ENCODE peak calls at places on chromosomes 1 and 21, in ten cellular contexts. One of them, this sample, is unnamed.

GRCh38 chr1:177959793-177960515 is 9.9 kb downstream of the SEC16B start:
- DNase-seq in upper lobe of right lung: no peak
- DNase-seq in left ventricle myocardium inferior: no peak
- DNase-seq in adrenal gland: peak
- DNase-seq in sigmoid colon: no peak
- DNase-seq in stomach: no peak
- DNase-seq in coronary artery: no peak
- DNase-seq in brain microvascular endothelial cell: peak
- DNase-seq in CD8-positive, alpha-beta T cell: no peak
- DNase-seq in pancreas: no peak
- DNase-seq in this sample: no peak

GRCh38 chr1:197343663-197344273 is 75.7 kb downstream of the CRB1 start:
- DNase-seq in upper lobe of right lung: no peak
- DNase-seq in left ventricle myocardium inferior: no peak
- DNase-seq in adrenal gland: peak
- DNase-seq in sigmoid colon: no peak
- DNase-seq in stomach: no peak
- DNase-seq in coronary artery: no peak
- DNase-seq in brain microvascular endothelial cell: no peak
- DNase-seq in CD8-positive, alpha-beta T cell: no peak
- DNase-seq in pancreas: no peak
- DNase-seq in this sample: no peak

GRCh38 chr21:34557261-34557660 is 45.3 kb upstream of the KCNE1 start:
- DNase-seq in upper lobe of right lung: no peak
- DNase-seq in left ventricle myocardium inferior: no peak
- DNase-seq in adrenal gland: no peak
- DNase-seq in sigmoid colon: no peak
- DNase-seq in stomach: no peak
- DNase-seq in coronary artery: no peak
- DNase-seq in brain microvascular endothelial cell: no peak
- DNase-seq in CD8-positive, alpha-beta T cell: no peak
- DNase-seq in pancreas: no peak
- DNase-seq in this sample: no peak

GRCh38 chr1:14113841-14114567 is 414.0 kb downstream of the PRDM2 start:
- DNase-seq in upper lobe of right lung: peak
- DNase-seq in left ventricle myocardium inferior: peak
- DNase-seq in adrenal gland: peak
- DNase-seq in sigmoid colon: peak
- DNase-seq in stomach: no peak
- DNase-seq in coronary artery: no peak
- DNase-seq in brain microvascular endothelial cell: no peak
- DNase-seq in CD8-positive, alpha-beta T cell: no peak
- DNase-seq in pancreas: no peak
- DNase-seq in this sample: peak

GRCh38 chr21:46066843-46067331 is 31.0 kb upstream of the COL6A2 start:
- DNase-seq in upper lobe of right lung: peak
- DNase-seq in left ventricle myocardium inferior: peak
- DNase-seq in adrenal gland: no peak
- DNase-seq in sigmoid colon: peak
- DNase-seq in stomach: peak
- DNase-seq in coronary artery: peak
- DNase-seq in brain microvascular endothelial cell: no peak
- DNase-seq in CD8-positive, alpha-beta T cell: peak
- DNase-seq in pancreas: no peak
- DNase-seq in this sample: no peak

GRCh38 chr1:75125161-75125681 is 9.0 kb upstream of the LHX8 start:
- DNase-seq in upper lobe of right lung: no peak
- DNase-seq in left ventricle myocardium inferior: no peak
- DNase-seq in adrenal gland: no peak
- DNase-seq in sigmoid colon: peak
- DNase-seq in stomach: no peak
- DNase-seq in coronary artery: no peak
- DNase-seq in brain microvascular endothelial cell: no peak
- DNase-seq in CD8-positive, alpha-beta T cell: no peak
- DNase-seq in pancreas: peak
- DNase-seq in this sample: no peak

GRCh38 chr1:212669600-212669999 is 30.0 kb downstream of the BATF3 start:
- DNase-seq in upper lobe of right lung: no peak
- DNase-seq in left ventricle myocardium inferior: no peak
- DNase-seq in adrenal gland: no peak
- DNase-seq in sigmoid colon: no peak
- DNase-seq in stomach: no peak
- DNase-seq in coronary artery: peak
- DNase-seq in brain microvascular endothelial cell: no peak
- DNase-seq in CD8-positive, alpha-beta T cell: peak
- DNase-seq in pancreas: no peak
- DNase-seq in this sample: no peak

GRCh38 chr1:55284856-55285255 is 69.7 kb upstream of the USP24 start:
- DNase-seq in upper lobe of right lung: no peak
- DNase-seq in left ventricle myocardium inferior: no peak
- DNase-seq in adrenal gland: peak
- DNase-seq in sigmoid colon: peak
- DNase-seq in stomach: no peak
- DNase-seq in coronary artery: no peak
- DNase-seq in brain microvascular endothelial cell: peak
- DNase-seq in CD8-positive, alpha-beta T cell: no peak
- DNase-seq in pancreas: no peak
- DNase-seq in this sample: no peak

GRCh38 chr1:84689514-84690396 is 506 bp downstream of the SSX2IP start:
- DNase-seq in upper lobe of right lung: no peak
- DNase-seq in left ventricle myocardium inferior: peak
- DNase-seq in adrenal gland: peak
- DNase-seq in sigmoid colon: peak
- DNase-seq in stomach: peak
- DNase-seq in coronary artery: peak
- DNase-seq in brain microvascular endothelial cell: peak
- DNase-seq in CD8-positive, alpha-beta T cell: no peak
- DNase-seq in pancreas: peak
- DNase-seq in this sample: peak

GRCh38 chr1:24724345-24725208 is 20.7 kb upstream of the CLIC4 start:
- DNase-seq in upper lobe of right lung: no peak
- DNase-seq in left ventricle myocardium inferior: no peak
- DNase-seq in adrenal gland: no peak
- DNase-seq in sigmoid colon: no peak
- DNase-seq in stomach: peak
- DNase-seq in coronary artery: no peak
- DNase-seq in brain microvascular endothelial cell: peak
- DNase-seq in CD8-positive, alpha-beta T cell: no peak
- DNase-seq in pancreas: no peak
- DNase-seq in this sample: no peak

GRCh38 chr1:79920970-79921669 is 914.6 kb upstream of the ADGRL4 start:
- DNase-seq in upper lobe of right lung: no peak
- DNase-seq in left ventricle myocardium inferior: no peak
- DNase-seq in adrenal gland: no peak
- DNase-seq in sigmoid colon: no peak
- DNase-seq in stomach: no peak
- DNase-seq in coronary artery: no peak
- DNase-seq in brain microvascular endothelial cell: no peak
- DNase-seq in CD8-positive, alpha-beta T cell: no peak
- DNase-seq in pancreas: no peak
- DNase-seq in this sample: no peak

GRCh38 chr1:243748227-243748626 is 101.8 kb downstream of the AKT3 start:
- DNase-seq in upper lobe of right lung: no peak
- DNase-seq in left ventricle myocardium inferior: no peak
- DNase-seq in adrenal gland: no peak
- DNase-seq in sigmoid colon: no peak
- DNase-seq in stomach: no peak
- DNase-seq in coronary artery: no peak
- DNase-seq in brain microvascular endothelial cell: no peak
- DNase-seq in CD8-positive, alpha-beta T cell: no peak
- DNase-seq in pancreas: no peak
- DNase-seq in this sample: no peak

GRCh38 chr1:54176621-54177327 is 23.1 kb downstream of the CYB5RL start:
- DNase-seq in upper lobe of right lung: no peak
- DNase-seq in left ventricle myocardium inferior: no peak
- DNase-seq in adrenal gland: no peak
- DNase-seq in sigmoid colon: no peak
- DNase-seq in stomach: no peak
- DNase-seq in coronary artery: no peak
- DNase-seq in brain microvascular endothelial cell: no peak
- DNase-seq in CD8-positive, alpha-beta T cell: no peak
- DNase-seq in pancreas: no peak
- DNase-seq in this sample: no peak

GRCh38 chr1:32920833-32921232 is 19.6 kb upstream of the TMEM54 start:
- DNase-seq in upper lobe of right lung: peak
- DNase-seq in left ventricle myocardium inferior: peak
- DNase-seq in adrenal gland: peak
- DNase-seq in sigmoid colon: no peak
- DNase-seq in stomach: peak
- DNase-seq in coronary artery: no peak
- DNase-seq in brain microvascular endothelial cell: no peak
- DNase-seq in CD8-positive, alpha-beta T cell: no peak
- DNase-seq in pancreas: no peak
- DNase-seq in this sample: no peak
- H3K4me3 ChIP-seq in upper lobe of right lung: no peak
- H3K4me3 ChIP-seq in left ventricle myocardium inferior: no peak
- H3K4me3 ChIP-seq in adrenal gland: no peak
- H3K4me3 ChIP-seq in sigmoid colon: no peak
- H3K4me3 ChIP-seq in stomach: no peak
- H3K4me3 ChIP-seq in coronary artery: no peak
- H3K4me3 ChIP-seq in brain microvascular endothelial cell: no peak
- H3K4me3 ChIP-seq in CD8-positive, alpha-beta T cell: no peak
- H3K4me3 ChIP-seq in pancreas: no peak
- H3K4me3 ChIP-seq in this sample: no peak

GRCh38 chr1:169507413-169507812 is 21.7 kb upstream of the SLC19A2 start:
- DNase-seq in upper lobe of right lung: no peak
- DNase-seq in left ventricle myocardium inferior: no peak
- DNase-seq in adrenal gland: no peak
- DNase-seq in sigmoid colon: no peak
- DNase-seq in stomach: no peak
- DNase-seq in coronary artery: no peak
- DNase-seq in brain microvascular endothelial cell: no peak
- DNase-seq in CD8-positive, alpha-beta T cell: no peak
- DNase-seq in pancreas: no peak
- DNase-seq in this sample: no peak

GRCh38 chr1:169508432-169509338 is 22.9 kb upstream of the SLC19A2 start:
- DNase-seq in upper lobe of right lung: no peak
- DNase-seq in left ventricle myocardium inferior: no peak
- DNase-seq in adrenal gland: no peak
- DNase-seq in sigmoid colon: no peak
- DNase-seq in stomach: no peak
- DNase-seq in coronary artery: no peak
- DNase-seq in brain microvascular endothelial cell: no peak
- DNase-seq in CD8-positive, alpha-beta T cell: no peak
- DNase-seq in pancreas: no peak
- DNase-seq in this sample: no peak

GRCh38 chr1:169510060-169510459 is 24.3 kb upstream of the SLC19A2 start:
- DNase-seq in upper lobe of right lung: no peak
- DNase-seq in left ventricle myocardium inferior: no peak
- DNase-seq in adrenal gland: no peak
- DNase-seq in sigmoid colon: no peak
- DNase-seq in stomach: no peak
- DNase-seq in coronary artery: no peak
- DNase-seq in brain microvascular endothelial cell: no peak
- DNase-seq in CD8-positive, alpha-beta T cell: no peak
- DNase-seq in pancreas: no peak
- DNase-seq in this sample: no peak

GRCh38 chr1:169511339-169512028 is 25.7 kb upstream of the SLC19A2 start:
- DNase-seq in upper lobe of right lung: no peak
- DNase-seq in left ventricle myocardium inferior: no peak
- DNase-seq in adrenal gland: peak
- DNase-seq in sigmoid colon: peak
- DNase-seq in stomach: no peak
- DNase-seq in coronary artery: no peak
- DNase-seq in brain microvascular endothelial cell: peak
- DNase-seq in CD8-positive, alpha-beta T cell: no peak
- DNase-seq in pancreas: no peak
- DNase-seq in this sample: no peak

GRCh38 chr1:169509354-169509753 is 23.6 kb upstream of the SLC19A2 start:
- DNase-seq in upper lobe of right lung: no peak
- DNase-seq in left ventricle myocardium inferior: no peak
- DNase-seq in adrenal gland: no peak
- DNase-seq in sigmoid colon: no peak
- DNase-seq in stomach: no peak
- DNase-seq in coronary artery: no peak
- DNase-seq in brain microvascular endothelial cell: no peak
- DNase-seq in CD8-positive, alpha-beta T cell: no peak
- DNase-seq in pancreas: no peak
- DNase-seq in this sample: no peak
- TF ChIP-seq CTCF in upper lobe of right lung: no peak
- TF ChIP-seq CTCF in left ventricle myocardium inferior: peak
- TF ChIP-seq CTCF in adrenal gland: no peak
- TF ChIP-seq CTCF in sigmoid colon: no peak
- TF ChIP-seq CTCF in stomach: no peak
- TF ChIP-seq CTCF in coronary artery: no peak
- TF ChIP-seq CTCF in brain microvascular endothelial cell: no peak
- TF ChIP-seq CTCF in CD8-positive, alpha-beta T cell: no peak
- TF ChIP-seq CTCF in pancreas: no peak
- TF ChIP-seq CTCF in this sample: no peak

GRCh38 chr21:38989745-38990423 is 184.2 kb downstream of the ETS2 start:
- DNase-seq in upper lobe of right lung: no peak
- DNase-seq in left ventricle myocardium inferior: no peak
- DNase-seq in adrenal gland: peak
- DNase-seq in sigmoid colon: peak
- DNase-seq in stomach: peak
- DNase-seq in coronary artery: no peak
- DNase-seq in brain microvascular endothelial cell: peak
- DNase-seq in CD8-positive, alpha-beta T cell: no peak
- DNase-seq in pancreas: no peak
- DNase-seq in this sample: no peak
- H3K27ac ChIP-seq in upper lobe of right lung: peak
- H3K27ac ChIP-seq in left ventricle myocardium inferior: peak
- H3K27ac ChIP-seq in adrenal gland: no peak
- H3K27ac ChIP-seq in sigmoid colon: peak
- H3K27ac ChIP-seq in stomach: peak
- H3K27ac ChIP-seq in coronary artery: no peak
- H3K27ac ChIP-seq in brain microvascular endothelial cell: no peak
- H3K27ac ChIP-seq in CD8-positive, alpha-beta T cell: no peak
- H3K27ac ChIP-seq in pancreas: no peak
- H3K27ac ChIP-seq in this sample: no peak

GRCh38 chr1:181013144-181013543 is 9.5 kb downstream of the STX6 start:
- DNase-seq in upper lobe of right lung: no peak
- DNase-seq in left ventricle myocardium inferior: no peak
- DNase-seq in adrenal gland: peak
- DNase-seq in sigmoid colon: no peak
- DNase-seq in stomach: no peak
- DNase-seq in coronary artery: no peak
- DNase-seq in brain microvascular endothelial cell: no peak
- DNase-seq in CD8-positive, alpha-beta T cell: no peak
- DNase-seq in pancreas: no peak
- DNase-seq in this sample: peak

GRCh38 chr1:181012203-181012520 is 10.5 kb downstream of the STX6 start:
- DNase-seq in upper lobe of right lung: no peak
- DNase-seq in left ventricle myocardium inferior: no peak
- DNase-seq in adrenal gland: no peak
- DNase-seq in sigmoid colon: no peak
- DNase-seq in stomach: no peak
- DNase-seq in coronary artery: no peak
- DNase-seq in brain microvascular endothelial cell: no peak
- DNase-seq in CD8-positive, alpha-beta T cell: no peak
- DNase-seq in pancreas: no peak
- DNase-seq in this sample: no peak

GRCh38 chr1:181014431-181015257 is 8.0 kb downstream of the STX6 start:
- DNase-seq in upper lobe of right lung: no peak
- DNase-seq in left ventricle myocardium inferior: no peak
- DNase-seq in adrenal gland: no peak
- DNase-seq in sigmoid colon: no peak
- DNase-seq in stomach: no peak
- DNase-seq in coronary artery: no peak
- DNase-seq in brain microvascular endothelial cell: no peak
- DNase-seq in CD8-positive, alpha-beta T cell: no peak
- DNase-seq in pancreas: no peak
- DNase-seq in this sample: no peak

GRCh38 chr1:181010789-181011188 is 11.9 kb downstream of the STX6 start:
- DNase-seq in upper lobe of right lung: no peak
- DNase-seq in left ventricle myocardium inferior: no peak
- DNase-seq in adrenal gland: no peak
- DNase-seq in sigmoid colon: no peak
- DNase-seq in stomach: no peak
- DNase-seq in coronary artery: no peak
- DNase-seq in brain microvascular endothelial cell: peak
- DNase-seq in CD8-positive, alpha-beta T cell: no peak
- DNase-seq in pancreas: no peak
- DNase-seq in this sample: no peak

GRCh38 chr1:181011301-181012202 is 11.1 kb downstream of the STX6 start:
- DNase-seq in upper lobe of right lung: no peak
- DNase-seq in left ventricle myocardium inferior: no peak
- DNase-seq in adrenal gland: no peak
- DNase-seq in sigmoid colon: no peak
- DNase-seq in stomach: no peak
- DNase-seq in coronary artery: no peak
- DNase-seq in brain microvascular endothelial cell: no peak
- DNase-seq in CD8-positive, alpha-beta T cell: no peak
- DNase-seq in pancreas: no peak
- DNase-seq in this sample: no peak
- H3K4me3 ChIP-seq in upper lobe of right lung: no peak
- H3K4me3 ChIP-seq in left ventricle myocardium inferior: no peak
- H3K4me3 ChIP-seq in adrenal gland: no peak
- H3K4me3 ChIP-seq in sigmoid colon: no peak
- H3K4me3 ChIP-seq in stomach: no peak
- H3K4me3 ChIP-seq in coronary artery: no peak
- H3K4me3 ChIP-seq in brain microvascular endothelial cell: no peak
- H3K4me3 ChIP-seq in CD8-positive, alpha-beta T cell: no peak
- H3K4me3 ChIP-seq in pancreas: no peak
- H3K4me3 ChIP-seq in this sample: no peak